ENCODE peak calls at places on chromosomes 12 and 14, in ten cellular contexts. B is body of pancreas; U is endothelial cell; I is left ventricle myocardium inferior; L is AG09319; P is NCI-H748 treated with DMSO at 0.1 percent for 48 hours; O is stimulated activated CD8-positive, alpha-beta memory T cell treated with anti-CD3 and anti-CD28 coated beads, Interleukin-7, amount 100 ng/mL, for 4 hours; W is fibroblast of the aortic adventitia; R is ovary; Y is EH. J is an unnamed sample.

GRCh38 chr14:50619569-50620141 is 48.5 kb downstream of the SAV1 start:
- DNase-seq in R (no peak), U (no peak), P (peak; percentile 5), L (no peak), Y (peak; percentile 63), B (no peak), W (peak; percentile 75), I (no peak), O (no peak), J (no peak)

GRCh38 chr12:48126953-48127630 is 7.9 kb downstream of the PFKM start:
- DNase-seq in L (no peak), I (no peak), U (no peak), P (no peak), R (no peak), O (no peak), Y (no peak), W (no peak), B (no peak), J (no peak)

GRCh38 chr12:45959728-45960127 is 30.6 kb downstream of the SCAF11 start:
- DNase-seq in U (no peak), W (no peak), B (no peak), I (no peak), Y (no peak), L (no peak), R (no peak), P (no peak), O (no peak), J (no peak)

GRCh38 chr12:117760990-117761389 is 207.8 kb downstream of the KSR2 start:
- DNase-seq in U (no peak), W (no peak), P (no peak), L (no peak), R (no peak), O (no peak), I (no peak), B (no peak), Y (no peak), J (no peak)

GRCh38 chr12:89354630-89354931 is 2.3 kb upstream of the DUSP6 start:
- DNase-seq in R (no peak), U (no peak), L (no peak), O (no peak), P (peak; percentile 34), Y (peak; percentile 50), I (no peak), B (no peak), W (no peak), J (no peak)

GRCh38 chr12:38124247-38125012 is 192.1 kb upstream of the ALG10B start:
- DNase-seq in I (no peak), L (no peak), O (no peak), Y (no peak), B (peak; percentile 82), P (no peak), U (no peak), R (no peak), W (no peak), J (no peak)

GRCh38 chr12:74066476-74066875 is 471.2 kb upstream of the ATXN7L3B start:
- DNase-seq in B (no peak), W (no peak), Y (no peak), I (no peak), L (no peak), R (peak; percentile 14), P (no peak), O (no peak), U (no peak), J (no peak)

GRCh38 chr12:69415471-69416275 is 54.5 kb upstream of the FRS2 start:
- DNase-seq in L (peak; percentile 86), O (no peak), U (peak; percentile 48), B (peak; percentile 50), R (peak; percentile 51), W (peak; percentile 97), P (no peak), Y (peak; percentile 96), I (peak; percentile 25), J (peak; percentile 54)

GRCh38 chr12:22396253-22396652 is 61.7 kb upstream of the ST8SIA1 start:
- DNase-seq in O (no peak), U (no peak), Y (no peak), W (no peak), R (no peak), P (no peak), I (no peak), L (no peak), B (no peak), J (no peak)

GRCh38 chr12:120960657-120961056 is 17.7 kb upstream of the HNF1A start:
- DNase-seq in W (no peak), B (no peak), O (no peak), P (no peak), L (no peak), Y (no peak), U (no peak), R (no peak), I (no peak), J (no peak)

GRCh38 chr12:68792952-68793351 is 15.0 kb upstream of the MDM2 start:
- DNase-seq in B (no peak), Y (peak; percentile 65), O (no peak), I (no peak), W (no peak), P (no peak), R (no peak), L (no peak), U (peak; percentile 34), J (no peak)

GRCh38 chr12:72368298-72368697 is 96.1 kb downstream of the TRHDE start:
- DNase-seq in L (no peak), R (no peak), W (no peak), O (no peak), B (no peak), P (no peak), I (no peak), U (no peak), Y (no peak), J (no peak)

GRCh38 chr14:100364403-100364802 is 41.3 kb downstream of the SLC25A47 start:
- DNase-seq in W (no peak), B (no peak), U (no peak), P (no peak), L (no peak), R (no peak), O (no peak), Y (no peak), I (no peak), J (no peak)

GRCh38 chr12:49548822-49549648 is 10.2 kb downstream of the KCNH3 start:
- DNase-seq in W (no peak), R (no peak), Y (peak; percentile 21), B (no peak), U (peak; percentile 61), L (no peak), P (no peak), I (no peak), O (no peak), J (peak; percentile 51)

GRCh38 chr12:96743606-96744005 is 163.5 kb upstream of the NEDD1 start:
- DNase-seq in I (no peak), R (no peak), Y (peak; percentile 39), P (no peak), L (no peak), W (peak; percentile 54), O (no peak), B (no peak), U (no peak), J (no peak)

GRCh38 chr12:42094277-42094676 is 50.4 kb downstream of the GXYLT1 start:
- DNase-seq in I (no peak), O (peak; percentile 2), P (no peak), R (no peak), U (no peak), W (peak; percentile 41), B (no peak), L (no peak), Y (peak; percentile 77), J (no peak)

GRCh38 chr12:117897379-117898161 is 71.2 kb downstream of the KSR2 start:
- DNase-seq in R (no peak), B (no peak), W (no peak), P (no peak), Y (no peak), U (no peak), I (no peak), O (no peak), L (no peak), J (no peak)

J was measured in heart left ventricle.